ENCODE peak calls at places on chromosomes 12 and 14, in five cellular contexts. Z is SK-N-SH, W is K562, B is HEK293T, R is GM12878. L is an unnamed sample.

GRCh38 chr14:64871344-64871743 is 8.4 kb downstream of the SPTB start:
- DNase-seq in Z (no peak), W (no peak), B (no peak), R (no peak), L (no peak)

GRCh38 chr14:75449703-75450102 is 21.9 kb downstream of the JDP2 start:
- DNase-seq in Z (no peak), W (no peak), B (no peak), R (no peak), L (no peak)

GRCh38 chr12:124442772-124443445 is 124.5 kb downstream of the NCOR2 start:
- DNase-seq in Z (no peak), W (no peak), B (no peak), R (no peak), L (no peak)

GRCh38 chr12:102765736-102766135 is 151.3 kb downstream of the PAH start:
- DNase-seq in Z (no peak), W (no peak), B (no peak), R (no peak), L (no peak)

GRCh38 chr14:94562019-94562418 is 777 bp downstream of the SERPINA4 start:
- DNase-seq in Z (no peak), W (no peak), B (no peak), R (no peak), L (no peak)

GRCh38 chr12:28247806-28248205 is 57.5 kb downstream of the CCDC91 start:
- DNase-seq in Z (no peak), W (no peak), B (no peak), R (no peak), L (no peak)

GRCh38 chr12:30931222-30931621 is 4.7 kb downstream of the TSPAN11 start:
- DNase-seq in Z (no peak), W (no peak), B (no peak), R (no peak), L (no peak)

GRCh38 chr12:68393398-68393797 is 61.2 kb upstream of the MDM1 start:
- DNase-seq in Z (no peak), W (no peak), B (no peak), R (no peak), L (no peak)

GRCh38 chr12:13437541-13437940 is 241.0 kb downstream of the EMP1 start:
- DNase-seq in Z (no peak), W (peak; percentile 14), B (no peak), R (no peak), L (no peak)

GRCh38 chr14:93675651-93676050 is 112.6 kb downstream of the PRIMA1 start:
- DNase-seq in Z (no peak), W (no peak), B (no peak), R (no peak), L (no peak)

GRCh38 chr12:8943565-8944186 is 5.8 kb downstream of the M6PR start:
- DNase-seq in Z (no peak), W (no peak), B (no peak), R (no peak), L (no peak)

GRCh38 chr12:54700301-54700700 is 52.1 kb upstream of the DCD start:
- DNase-seq in Z (no peak), W (no peak), B (no peak), R (no peak), L (no peak)

GRCh38 chr14:93619176-93619793 is 169.0 kb downstream of the PRIMA1 start:
- DNase-seq in Z (peak; percentile 47), W (peak; percentile 16), B (peak; percentile 40), R (peak; percentile 5), L (peak; percentile 47)

GRCh38 chr14:22898302-22898894 is 15.4 kb downstream of the REM2 start:
- DNase-seq in Z (no peak), W (peak; percentile 24), B (no peak), R (no peak), L (no peak)

GRCh38 chr12:26691234-26691970 is 141.6 kb downstream of the ITPR2 start:
- DNase-seq in Z (no peak), W (peak; percentile 52), B (peak; percentile 38), R (no peak), L (peak; percentile 24)

GRCh38 chr12:68200854-68201253 is 24.8 kb downstream of the IL26 start:
- DNase-seq in Z (no peak), W (no peak), B (no peak), R (no peak), L (no peak)

GRCh38 chr12:6095269-6095668 is 29.2 kb downstream of the VWF start:
- DNase-seq in Z (no peak), W (no peak), B (no peak), R (no peak), L (no peak)

GRCh38 chr14:50943943-50944646 is at the start of gene PYGL:
- DNase-seq in Z (peak; percentile 84), W (peak; percentile 67), B (peak; percentile 85), R (no peak), L (peak; percentile 55)

GRCh38 chr12:113862570-113863454 is 103.3 kb downstream of the RBM19 start:
- DNase-seq in Z (no peak), W (no peak), B (no peak), R (peak; percentile 20), L (no peak)

GRCh38 chr14:50303744-50304471 is 8.1 kb downstream of the L2HGDH start:
- DNase-seq in Z (no peak), W (no peak), B (no peak), R (no peak), L (peak; percentile 93)

GRCh38 chr14:68593806-68594536 is 198.9 kb downstream of the ZFP36L1 start:
- DNase-seq in Z (no peak), W (no peak), B (no peak), R (no peak), L (peak; percentile 46)

GRCh38 chr12:59405992-59406391 is 189.8 kb upstream of the SLC16A7 start:
- DNase-seq in Z (no peak), W (no peak), B (no peak), R (no peak), L (no peak)

GRCh38 chr14:102949801-102950451 is 27.5 kb downstream of the AMN start:
- DNase-seq in Z (no peak), W (no peak), B (no peak), R (no peak), L (no peak)

GRCh38 chr14:55579724-55580400 is at the start of gene KTN1:
- DNase-seq in Z (peak; percentile 94), W (peak; percentile 74), B (peak; percentile 81), R (no peak), L (peak; percentile 50)

GRCh38 chr12:98174410-98174809 is 341.0 kb upstream of the TMPO start:
- DNase-seq in Z (no peak), W (no peak), B (no peak), R (no peak), L (no peak)

GRCh38 chr14:92973798-92974372 is 50.9 kb downstream of the CHGA start:
- DNase-seq in Z (no peak), W (no peak), B (no peak), R (no peak), L (no peak)

GRCh38 chr14:91425720-91426032 is 8.1 kb upstream of the CCDC88C start:
- DNase-seq in Z (no peak), W (no peak), B (no peak), R (no peak), L (no peak)

GRCh38 chr12:14896477-14897184 is 11.0 kb upstream of the MGP start:
- DNase-seq in Z (no peak), W (peak; percentile 4), B (no peak), R (no peak), L (no peak)

GRCh38 chr12:14892726-14893442 is 7.2 kb upstream of the MGP start:
- DNase-seq in Z (no peak), W (no peak), B (no peak), R (no peak), L (peak; percentile 5)

DNA sequence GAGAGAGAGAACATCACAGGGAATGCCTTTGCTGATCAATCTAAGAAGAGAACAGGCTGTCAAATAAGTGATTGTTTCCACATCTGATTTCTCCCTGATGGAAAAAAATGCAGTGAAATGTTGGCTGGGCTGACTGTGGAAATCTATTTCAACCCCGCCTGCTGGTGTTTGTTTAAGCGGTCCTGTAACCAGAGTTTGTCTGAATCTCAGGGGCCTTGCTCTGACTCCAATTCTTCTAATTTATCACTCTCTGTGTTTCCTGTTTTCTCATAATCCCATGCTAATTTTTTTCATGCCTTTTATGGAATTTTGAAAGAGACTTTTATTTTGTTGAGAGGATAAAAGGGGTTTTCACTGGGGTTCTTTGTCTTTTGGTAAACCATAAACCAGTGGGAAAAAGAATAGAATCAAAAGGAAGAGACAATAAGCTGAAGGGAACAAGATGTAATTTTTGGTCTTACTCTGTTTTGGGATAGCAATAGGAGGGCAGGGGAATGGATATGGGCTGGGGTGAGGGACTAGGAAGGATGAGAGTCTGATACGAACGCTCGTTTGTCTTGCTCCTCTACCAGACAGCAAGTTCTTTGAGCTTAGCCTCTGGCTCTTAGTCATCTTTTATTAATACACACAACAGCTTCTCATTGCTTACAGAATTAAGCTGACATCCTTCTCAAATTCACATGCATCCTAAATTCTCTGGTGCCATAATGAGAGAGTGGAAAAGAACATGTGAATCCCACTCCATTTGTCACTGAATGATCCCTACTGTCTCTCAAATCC is 8.0 kb upstream of the MGP start:
- DNase-seq in Z (no peak), W (no peak), B (no peak), R (no peak), L (no peak)
- TF ChIP-seq FOXM1 in Z (no peak), W (no peak), B (no peak), R (no peak), L (no peak)

DNA sequence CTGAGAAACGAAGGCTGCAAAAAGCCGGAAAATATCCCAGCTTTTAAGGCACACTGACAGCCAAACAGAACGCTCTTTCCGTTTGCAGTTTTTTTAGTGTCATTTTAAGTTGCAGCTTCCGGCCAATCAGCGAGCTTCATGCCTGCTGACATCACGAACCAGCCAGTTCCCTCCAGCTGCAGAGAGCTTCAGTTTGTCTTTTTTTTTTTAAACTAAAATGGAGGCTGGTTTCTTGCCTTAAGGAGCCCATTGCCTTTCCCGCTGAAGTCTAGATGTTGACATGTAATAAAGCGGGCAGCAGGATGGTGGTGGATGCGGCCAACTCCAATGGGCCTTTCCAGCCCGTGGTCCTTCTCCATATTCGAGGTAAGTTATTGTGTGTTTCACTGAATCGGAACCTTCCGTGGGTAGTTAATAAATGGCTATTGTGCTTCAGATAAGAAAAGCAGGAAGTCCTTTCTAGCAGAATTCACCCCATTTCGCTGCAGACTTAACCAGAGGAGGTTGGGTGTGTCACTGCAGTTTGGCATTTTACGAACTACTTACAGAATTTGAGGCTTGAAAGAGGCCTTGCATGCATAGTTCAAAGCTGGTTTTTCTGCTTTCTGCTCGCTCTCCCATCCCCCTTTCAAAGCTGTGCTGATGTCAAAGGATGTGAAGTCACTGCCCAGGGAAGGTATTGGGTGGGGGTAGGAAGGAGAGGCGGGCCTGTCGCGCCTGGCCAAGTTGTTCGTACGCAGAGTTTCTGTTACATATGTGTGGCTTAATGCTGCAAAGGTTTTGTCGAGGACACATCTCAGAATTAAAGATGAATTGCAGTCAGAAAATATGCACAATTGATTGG is 48.4 kb downstream of the PPP2R5C start:
- DNase-seq in Z (peak; percentile 80), W (peak; percentile 74), B (peak; percentile 82), R (peak; percentile 88), L (peak; percentile 91)
- TF ChIP-seq FOXM1 in Z (peak; percentile 96), W (no peak), B (peak; percentile 65), R (peak; percentile 24), L (peak; percentile 63)

GRCh38 chr12:49939707-49940106 is 10.8 kb upstream of the AQP2 start:
- DNase-seq in Z (no peak), W (no peak), B (no peak), R (no peak), L (no peak)
- TF ChIP-seq FOXM1 in Z (no peak), W (no peak), B (no peak), R (no peak), L (no peak)

DNA sequence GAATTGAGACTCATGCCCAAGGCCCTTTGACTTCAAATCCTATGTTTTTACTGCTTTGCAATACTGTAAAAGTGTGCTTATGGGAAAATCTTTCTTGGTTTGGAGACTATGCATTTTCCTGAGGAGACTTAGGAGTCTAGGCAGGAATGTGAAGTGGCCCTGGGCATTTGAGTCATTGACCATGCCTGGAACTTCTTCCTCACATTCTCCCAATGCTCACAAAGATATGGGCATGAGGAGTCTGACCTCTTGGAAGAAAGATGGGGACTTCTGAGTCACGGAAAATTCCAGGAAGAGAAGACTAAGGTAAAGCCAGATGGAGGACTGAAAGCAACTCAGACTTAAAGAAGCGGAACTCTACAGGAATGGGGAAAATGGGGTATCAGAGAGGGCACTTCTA is 38.2 kb upstream of the ZNF641 start:
- DNase-seq in Z (no peak), W (no peak), B (no peak), R (no peak), L (no peak)
- TF ChIP-seq FOXM1 in Z (no peak), W (no peak), B (no peak), R (no peak), L (no peak)